ENCODE peak calls at places on chromosomes 4 and X, in four cellular contexts. V, O, T and H are unnamed samples.

GRCh38 chr4:119026662-119027444 is 108.8 kb upstream of the MYOZ2 start:
- DNase-seq in V (peak; percentile 72), O (no peak), T (no peak), H (no peak)

GRCh38 chr4:62126064-62126732 is 926.1 kb downstream of the ADGRL3 start:
- DNase-seq in V (no peak), O (no peak), T (no peak), H (no peak)

GRCh38 chrX:64206556-64207162 is 1.2 kb upstream of the AMER1 start:
- DNase-seq in V (no peak), O (no peak), T (no peak), H (peak; percentile 33)

GRCh38 chr4:140037353-140038030 is 116.5 kb downstream of the MAML3 start:
- DNase-seq in V (no peak), O (no peak), T (no peak), H (peak; percentile 76)

GRCh38 chrX:79645749-79646148 is 278.6 kb upstream of the ITM2A start:
- DNase-seq in V (no peak), O (no peak), T (no peak), H (no peak)

GRCh38 chr4:41102360-41103092 is 111.8 kb downstream of the APBB2 start:
- DNase-seq in V (no peak), O (no peak), T (no peak), H (no peak)

GRCh38 chrX:14029425-14030247 is at the start of gene GEMIN8:
- DNase-seq in V (peak; percentile 76), O (peak; percentile 76), T (peak; percentile 86), H (peak; percentile 67)

GRCh38 chrX:129534816-129535578 is 5.1 kb upstream of the OCRL start:
- DNase-seq in V (no peak), O (no peak), T (no peak), H (no peak)

GRCh38 chr4:6402566-6403399 is 69.6 kb downstream of the PPP2R2C start:
- DNase-seq in V (no peak), O (no peak), T (no peak), H (no peak)

GRCh38 chr4:47913858-47914218 is 545 bp downstream of the NFXL1 start:
- DNase-seq in V (no peak), O (peak; percentile 2), T (peak; percentile 59), H (no peak)

GRCh38 chr4:173001571-173001970 is 167.0 kb upstream of the GALNT7 start:
- DNase-seq in V (no peak), O (no peak), T (no peak), H (no peak)